ENCODE peak calls at places on chromosomes 16 and 17, in six cellular contexts. I is AG10803; B is CD4-positive, alpha-beta T cell; T is progenitor cell of endocrine pancreas; C is RWPE1; O is GM12865. E is an unnamed sample.
A peak's percentile ranks its signal among the peaks of the same experiment; 100 is the strongest.

GRCh38 chr17:75457047-75457654 is 716 bp downstream of the TMEM94 start:
- DNase-seq in T (no peak), C (no peak), I (peak; percentile 33), O (peak; percentile 20), B (peak; percentile 1), E (peak; percentile 26)

GRCh38 chr17:78360371-78361226 is 722 bp upstream of the SOCS3 start:
- DNase-seq in B (peak; percentile 89), I (peak; percentile 78), C (peak; percentile 91), O (peak; percentile 87), T (peak; percentile 97), E (peak; percentile 97)

GRCh38 chr16:11233727-11234376 is 22.2 kb downstream of the SOCS1 start:
- DNase-seq in T (no peak), I (no peak), O (no peak), B (peak; percentile 38), C (no peak), E (peak; percentile 91)

GRCh38 chr17:8643855-8644506 is 13.5 kb upstream of the MYH10 start:
- DNase-seq in I (no peak), B (no peak), O (no peak), C (no peak), T (no peak), E (no peak)

GRCh38 chr16:88295526-88296436 is 87.0 kb upstream of the ZNF469 start:
- DNase-seq in I (no peak), O (no peak), C (no peak), B (no peak), T (no peak), E (no peak)

GRCh38 chr16:64925166-64925565 is 196.7 kb downstream of the CDH11 start:
- DNase-seq in O (no peak), B (no peak), C (no peak), T (no peak), I (peak; percentile 43), E (no peak)

GRCh38 chr16:24419709-24420108 is 119.7 kb upstream of the RBBP6 start:
- DNase-seq in T (no peak), I (no peak), C (no peak), B (no peak), O (peak; percentile 74), E (no peak)

GRCh38 chr16:23155445-23156049 is 6.3 kb upstream of the USP31 start:
- DNase-seq in I (peak; percentile 10), C (no peak), O (peak; percentile 22), B (no peak), T (no peak), E (peak; percentile 13)

GRCh38 chr17:77566566-77566965 is 391.9 kb upstream of the TNRC6C start:
- DNase-seq in T (no peak), O (no peak), C (no peak), I (no peak), B (no peak), E (no peak)

GRCh38 chr16:88529596-88529995 is 40.6 kb upstream of the ZC3H18 start:
- DNase-seq in T (no peak), C (no peak), O (no peak), I (no peak), B (no peak), E (no peak)

GRCh38 chr17:49223168-49223516 is 7.4 kb downstream of the PHOSPHO1 start:
- DNase-seq in T (no peak), I (no peak), B (no peak), C (no peak), O (no peak), E (no peak)

GRCh38 chr17:50689956-50690886 is 17.5 kb downstream of the ANKRD40 start:
- DNase-seq in C (no peak), O (no peak), B (no peak), I (no peak), T (no peak), E (no peak)

GRCh38 chr16:17304814-17305169 is 166.0 kb downstream of the XYLT1 start:
- DNase-seq in I (peak; percentile 62), T (no peak), O (no peak), C (no peak), B (no peak), E (no peak)

GRCh38 chr17:16327018-16327417 is 26.3 kb downstream of the CENPV start:
- DNase-seq in O (no peak), T (no peak), C (no peak), I (no peak), B (no peak), E (no peak)

GRCh38 chr17:68456529-68457167 is 648 bp downstream of the WIPI1 start:
- DNase-seq in T (no peak), C (peak; percentile 64), O (peak; percentile 37), I (peak; percentile 94), B (no peak), E (no peak)

GRCh38 chr17:77694391-77695363 is 263.8 kb upstream of the TNRC6C start:
- DNase-seq in B (no peak), O (no peak), T (no peak), C (no peak), I (no peak), E (no peak)

GRCh38 chr17:79788989-79789942 is 7.6 kb downstream of the CBX8 start:
- DNase-seq in T (no peak), C (no peak), B (no peak), O (no peak), I (no peak), E (no peak)

GRCh38 chr17:17900615-17901520 is 64.1 kb upstream of the SREBF1 start:
- DNase-seq in B (no peak), C (peak; percentile 80), O (no peak), I (peak; percentile 99), T (no peak), E (no peak)

GRCh38 chr17:28547623-28548416 is 4.6 kb downstream of the UNC119 start:
- DNase-seq in O (peak; percentile 91), I (peak; percentile 57), B (peak; percentile 41), C (peak; percentile 72), T (peak; percentile 59), E (peak; percentile 82)

GRCh38 chr16:82535262-82535661 is 91.5 kb upstream of the CDH13 start:
- DNase-seq in T (no peak), O (no peak), B (no peak), I (no peak), C (no peak), E (no peak)

GRCh38 chr16:9885457-9885856 is 296.8 kb downstream of the GRIN2A start:
- DNase-seq in I (no peak), T (no peak), C (no peak), B (no peak), O (no peak), E (no peak)

GRCh38 chr16:82580293-82580900 is 46.4 kb upstream of the CDH13 start:
- DNase-seq in B (no peak), O (peak; percentile 6), T (no peak), C (peak; percentile 41), I (peak; percentile 29), E (peak; percentile 3)

DNA sequence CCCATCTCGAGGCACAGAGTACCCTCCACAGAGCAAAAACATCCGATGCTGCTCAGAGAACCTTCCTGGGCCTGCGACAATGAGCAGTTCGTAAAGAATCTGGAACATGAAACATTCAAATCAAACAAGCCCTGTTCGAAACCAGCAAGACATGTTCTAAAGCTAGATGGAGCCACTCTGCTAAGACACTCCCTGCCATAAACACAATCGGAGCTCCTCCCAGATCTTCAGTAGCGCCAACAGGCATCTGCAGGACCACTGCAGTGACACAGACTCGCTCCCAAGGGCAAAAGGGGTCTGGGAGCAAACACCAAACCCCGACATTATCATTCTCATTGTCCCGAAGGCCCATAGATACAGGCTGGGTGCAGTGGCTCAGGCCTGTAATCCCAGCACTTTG is 108.7 kb downstream of the ZFHX3 start:
- DNase-seq in I (peak; percentile 76), T (no peak), B (no peak), C (peak; percentile 17), O (no peak), E (no peak)
- TF ChIP-seq CTCF in I (peak; percentile 43), T (no peak), B (no peak), C (no peak), O (no peak), E (no peak)

DNA sequence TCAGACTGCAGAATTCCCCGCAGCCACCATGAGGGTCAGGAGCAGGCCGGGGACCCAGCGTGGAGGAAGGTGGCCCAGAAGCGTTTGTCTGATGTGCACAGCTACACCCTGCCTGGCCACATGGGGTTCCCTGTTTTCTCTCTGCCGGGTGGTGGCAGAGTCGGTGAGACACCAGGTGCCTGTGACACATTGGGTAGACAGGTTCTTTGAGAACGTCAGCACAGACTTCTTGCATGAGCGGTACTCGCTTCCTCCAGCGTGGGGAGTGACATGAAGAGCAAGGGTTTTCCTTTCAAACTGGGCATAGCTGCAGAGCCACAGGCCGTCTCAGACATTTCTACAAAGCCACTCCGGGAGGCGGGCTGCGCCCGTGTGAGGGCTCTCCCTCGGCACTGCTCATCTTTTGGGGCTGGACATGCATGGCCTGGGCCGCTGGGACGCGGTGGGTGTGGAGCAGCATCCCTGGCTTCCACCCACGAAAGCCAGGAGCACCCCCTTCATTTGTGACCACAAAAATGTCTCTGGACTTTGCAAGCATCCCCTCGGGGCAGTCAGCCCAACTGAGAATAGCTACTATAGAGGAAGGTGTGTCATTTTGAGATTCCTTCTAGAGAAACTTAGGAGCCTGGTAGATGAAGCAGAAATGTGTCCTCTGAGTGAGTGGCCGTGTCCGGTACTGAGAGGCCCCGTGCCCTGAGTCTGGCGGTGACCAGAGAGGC is 26.0 kb downstream of the NME3 start:
- DNase-seq in I (peak; percentile 79), T (no peak), C (peak; percentile 69), O (no peak), B (no peak), E (no peak)
- TF ChIP-seq CTCF in I (no peak), T (no peak), C (no peak), O (no peak), B (no peak), E (no peak)

GRCh38 chr16:5044011-5044540 is 10.3 kb upstream of the NAGPA start:
- DNase-seq in B (no peak), C (no peak), T (no peak), I (no peak), O (no peak), E (no peak)

GRCh38 chr16:5041604-5042133 is 7.9 kb upstream of the NAGPA start:
- DNase-seq in B (no peak), T (no peak), O (peak; percentile 91), C (peak; percentile 54), I (peak; percentile 38), E (no peak)

GRCh38 chr16:5045499-5046115 is 11.9 kb upstream of the NAGPA start:
- DNase-seq in C (no peak), O (no peak), I (no peak), B (no peak), T (no peak), E (no peak)

GRCh38 chr16:5046914-5047313 is 13.2 kb upstream of the NAGPA start:
- DNase-seq in T (no peak), B (no peak), O (no peak), C (no peak), I (no peak), E (no peak)

GRCh38 chr16:5042574-5043171 is 8.9 kb upstream of the NAGPA start:
- DNase-seq in B (no peak), I (no peak), O (no peak), C (no peak), T (no peak), E (no peak)
- TF ChIP-seq CTCF in B (no peak), I (no peak), O (no peak), C (no peak), T (peak; percentile 36), E (no peak)

DNA sequence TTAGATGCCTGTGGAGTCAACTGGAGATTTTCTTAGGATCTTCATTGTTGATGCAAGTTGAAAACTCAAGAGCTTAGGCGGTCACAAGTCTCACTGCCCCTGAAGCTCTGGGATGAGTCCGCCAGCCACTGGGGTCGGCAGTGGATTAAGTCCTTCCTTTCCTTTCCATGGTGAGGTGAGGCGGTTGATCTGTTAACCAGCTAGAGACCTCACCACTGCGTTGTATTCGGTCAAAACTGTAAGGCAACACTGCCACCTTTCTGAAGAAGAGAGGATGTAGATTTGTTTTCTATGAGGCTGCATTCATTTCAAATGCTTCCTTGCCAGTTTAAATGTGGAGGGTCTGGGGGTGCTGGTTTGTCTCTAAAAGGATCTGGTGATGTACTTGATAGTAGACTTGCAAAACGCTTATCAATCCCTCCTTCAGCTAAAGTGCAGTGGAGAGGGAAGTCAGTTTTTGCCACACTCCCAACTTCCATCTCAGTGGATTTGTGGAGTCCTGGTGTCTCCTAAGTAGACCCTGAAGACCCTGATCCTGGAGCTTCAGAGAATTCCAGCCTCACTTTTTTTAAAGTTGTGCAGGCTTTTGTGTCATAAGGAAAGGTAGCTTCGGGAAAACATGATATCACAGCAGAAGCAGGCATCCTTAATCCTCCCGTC is 1.7 kb downstream of the MYOCD start:
- DNase-seq in C (peak; percentile 22), B (no peak), O (peak; percentile 54), I (peak; percentile 55), T (peak; percentile 20), E (no peak)
- TF ChIP-seq CTCF in C (no peak), B (no peak), O (peak; percentile 25), I (peak; percentile 68), T (peak; percentile 63), E (no peak)